ENCODE peak calls at places on chromosomes 3 and 15, in seven cellular contexts. One of them, this sample, is unnamed.

GRCh38 chr3:41120461-41120860 is 78.8 kb upstream of the CTNNB1 start:
- DNase-seq in transverse colon: no peak
- DNase-seq in lung: no peak
- DNase-seq in lower leg skin: no peak
- DNase-seq in SK-N-SH: no peak
- DNase-seq in CD4-positive, alpha-beta T cell: no peak
- DNase-seq in A549: no peak
- DNase-seq in this sample: no peak

GRCh38 chr3:79729096-79729495 is 38.7 kb downstream of the ROBO1 start:
- DNase-seq in SK-N-SH: peak
- DNase-seq in transverse colon: no peak
- DNase-seq in CD4-positive, alpha-beta T cell: no peak
- DNase-seq in lower leg skin: no peak
- DNase-seq in lung: no peak
- DNase-seq in A549: no peak
- DNase-seq in this sample: no peak

GRCh38 chr15:44289352-44289790 is 852 bp downstream of the GOLM2 start:
- DNase-seq in lower leg skin: peak
- DNase-seq in CD4-positive, alpha-beta T cell: no peak
- DNase-seq in transverse colon: no peak
- DNase-seq in SK-N-SH: no peak
- DNase-seq in A549: no peak
- DNase-seq in lung: no peak
- DNase-seq in this sample: no peak

GRCh38 chr3:4864503-4864902 is 114.7 kb upstream of the BHLHE40 start:
- DNase-seq in A549: no peak
- DNase-seq in lower leg skin: no peak
- DNase-seq in lung: no peak
- DNase-seq in CD4-positive, alpha-beta T cell: no peak
- DNase-seq in transverse colon: no peak
- DNase-seq in SK-N-SH: no peak
- DNase-seq in this sample: no peak

GRCh38 chr15:80241508-80241907 is 10.5 kb downstream of the CTXND1 start:
- DNase-seq in transverse colon: no peak
- DNase-seq in lower leg skin: no peak
- DNase-seq in lung: peak
- DNase-seq in A549: no peak
- DNase-seq in SK-N-SH: no peak
- DNase-seq in CD4-positive, alpha-beta T cell: no peak
- DNase-seq in this sample: no peak

GRCh38 chr15:42139596-42139995 is 16.8 kb downstream of the PLA2G4F start:
- DNase-seq in lower leg skin: no peak
- DNase-seq in SK-N-SH: no peak
- DNase-seq in transverse colon: peak
- DNase-seq in CD4-positive, alpha-beta T cell: peak
- DNase-seq in lung: no peak
- DNase-seq in A549: no peak
- DNase-seq in this sample: no peak

GRCh38 chr3:13451301-13451673 is 28.8 kb upstream of the HDAC11 start:
- DNase-seq in transverse colon: peak
- DNase-seq in CD4-positive, alpha-beta T cell: no peak
- DNase-seq in SK-N-SH: no peak
- DNase-seq in lower leg skin: no peak
- DNase-seq in lung: no peak
- DNase-seq in A549: peak
- DNase-seq in this sample: no peak

GRCh38 chr3:108472011-108472591 is 38.3 kb downstream of the MYH15 start:
- DNase-seq in lower leg skin: no peak
- DNase-seq in SK-N-SH: peak
- DNase-seq in CD4-positive, alpha-beta T cell: no peak
- DNase-seq in transverse colon: no peak
- DNase-seq in A549: peak
- DNase-seq in lung: no peak
- DNase-seq in this sample: no peak

GRCh38 chr15:80396094-80396493 is 8.1 kb upstream of the ARNT2 start:
- DNase-seq in transverse colon: no peak
- DNase-seq in SK-N-SH: no peak
- DNase-seq in lower leg skin: no peak
- DNase-seq in lung: no peak
- DNase-seq in A549: no peak
- DNase-seq in CD4-positive, alpha-beta T cell: no peak
- DNase-seq in this sample: no peak

GRCh38 chr3:82355228-82355627 is 593.8 kb upstream of the GBE1 start:
- DNase-seq in SK-N-SH: no peak
- DNase-seq in lung: no peak
- DNase-seq in CD4-positive, alpha-beta T cell: no peak
- DNase-seq in transverse colon: no peak
- DNase-seq in A549: no peak
- DNase-seq in lower leg skin: no peak
- DNase-seq in this sample: no peak

GRCh38 chr3:37301980-37302379 is 127.6 kb upstream of the LRRFIP2 start:
- DNase-seq in CD4-positive, alpha-beta T cell: no peak
- DNase-seq in transverse colon: no peak
- DNase-seq in lung: no peak
- DNase-seq in lower leg skin: no peak
- DNase-seq in A549: no peak
- DNase-seq in SK-N-SH: no peak
- DNase-seq in this sample: no peak

GRCh38 chr3:182682263-182683229 is 110.8 kb upstream of the ATP11B start:
- DNase-seq in A549: peak
- DNase-seq in lower leg skin: no peak
- DNase-seq in lung: no peak
- DNase-seq in CD4-positive, alpha-beta T cell: peak
- DNase-seq in transverse colon: peak
- DNase-seq in SK-N-SH: peak
- DNase-seq in this sample: peak

GRCh38 chr15:74642724-74643367 is 27.2 kb downstream of the CLK3 start:
- DNase-seq in CD4-positive, alpha-beta T cell: no peak
- DNase-seq in transverse colon: peak
- DNase-seq in A549: no peak
- DNase-seq in SK-N-SH: no peak
- DNase-seq in lower leg skin: no peak
- DNase-seq in lung: no peak
- DNase-seq in this sample: no peak

GRCh38 chr15:75727851-75728715 is 15.4 kb upstream of the CSPG4 start:
- DNase-seq in CD4-positive, alpha-beta T cell: peak
- DNase-seq in SK-N-SH: peak
- DNase-seq in lung: peak
- DNase-seq in lower leg skin: no peak
- DNase-seq in transverse colon: peak
- DNase-seq in A549: peak
- DNase-seq in this sample: peak

GRCh38 chr3:126524429-126524988 is 554 bp downstream of the CHST13 start:
- DNase-seq in lung: no peak
- DNase-seq in lower leg skin: no peak
- DNase-seq in transverse colon: peak
- DNase-seq in A549: no peak
- DNase-seq in SK-N-SH: peak
- DNase-seq in CD4-positive, alpha-beta T cell: no peak
- DNase-seq in this sample: no peak

DNA sequence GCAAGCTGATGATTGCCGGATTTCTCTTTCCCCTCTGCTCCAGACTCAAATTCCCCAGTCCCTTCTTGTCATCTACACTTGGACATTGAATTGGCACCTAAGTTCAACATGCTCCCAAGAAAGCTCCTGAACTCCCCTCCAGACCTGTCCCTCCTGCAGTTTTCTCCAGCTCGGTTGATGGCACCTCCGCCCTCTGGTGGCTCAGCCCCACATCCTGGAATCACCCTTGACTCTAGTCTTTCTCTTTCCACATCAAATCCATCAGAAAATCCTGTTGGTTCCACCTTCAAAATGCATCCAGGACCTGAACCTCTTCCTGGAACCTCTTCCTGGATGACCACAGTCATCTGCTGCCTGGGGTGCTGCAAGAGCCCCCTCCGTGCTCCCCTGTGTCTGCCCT is 60.1 kb downstream of the RASGRF1 start:
- DNase-seq in lower leg skin: no peak
- DNase-seq in CD4-positive, alpha-beta T cell: no peak
- DNase-seq in A549: no peak
- DNase-seq in transverse colon: no peak
- DNase-seq in lung: no peak
- DNase-seq in SK-N-SH: no peak
- DNase-seq in this sample: no peak
- TF ChIP-seq CTCF in lower leg skin: no peak
- TF ChIP-seq CTCF in CD4-positive, alpha-beta T cell: no peak
- TF ChIP-seq CTCF in A549: no peak
- TF ChIP-seq CTCF in transverse colon: no peak
- TF ChIP-seq CTCF in lung: no peak
- TF ChIP-seq CTCF in SK-N-SH: no peak
- TF ChIP-seq CTCF in this sample: no peak

DNA sequence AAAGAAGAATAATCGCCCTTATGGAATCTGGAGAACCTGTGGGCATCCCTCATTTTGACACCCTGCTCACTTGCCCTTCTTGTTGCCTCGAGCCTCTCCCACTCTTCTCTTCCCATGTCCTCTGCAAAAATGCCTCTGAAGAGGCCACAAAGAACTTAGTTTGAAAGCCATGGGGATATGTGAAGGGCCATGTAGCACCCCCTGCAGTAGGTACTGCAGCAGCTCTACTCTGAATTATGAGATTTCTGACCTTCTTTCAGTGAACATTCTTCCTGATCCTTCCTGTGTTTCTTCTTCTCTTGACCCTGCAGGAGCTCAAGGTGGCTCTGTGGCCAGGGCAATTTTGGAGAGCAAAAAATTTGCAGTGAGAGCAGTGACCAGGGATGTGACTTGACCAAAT is 30.4 kb upstream of the TRA2B start:
- DNase-seq in CD4-positive, alpha-beta T cell: no peak
- DNase-seq in transverse colon: no peak
- DNase-seq in lower leg skin: no peak
- DNase-seq in lung: no peak
- DNase-seq in A549: no peak
- DNase-seq in SK-N-SH: no peak
- DNase-seq in this sample: no peak
- TF ChIP-seq CTCF in CD4-positive, alpha-beta T cell: no peak
- TF ChIP-seq CTCF in transverse colon: no peak
- TF ChIP-seq CTCF in lower leg skin: no peak
- TF ChIP-seq CTCF in lung: no peak
- TF ChIP-seq CTCF in A549: no peak
- TF ChIP-seq CTCF in SK-N-SH: no peak
- TF ChIP-seq CTCF in this sample: no peak

DNA sequence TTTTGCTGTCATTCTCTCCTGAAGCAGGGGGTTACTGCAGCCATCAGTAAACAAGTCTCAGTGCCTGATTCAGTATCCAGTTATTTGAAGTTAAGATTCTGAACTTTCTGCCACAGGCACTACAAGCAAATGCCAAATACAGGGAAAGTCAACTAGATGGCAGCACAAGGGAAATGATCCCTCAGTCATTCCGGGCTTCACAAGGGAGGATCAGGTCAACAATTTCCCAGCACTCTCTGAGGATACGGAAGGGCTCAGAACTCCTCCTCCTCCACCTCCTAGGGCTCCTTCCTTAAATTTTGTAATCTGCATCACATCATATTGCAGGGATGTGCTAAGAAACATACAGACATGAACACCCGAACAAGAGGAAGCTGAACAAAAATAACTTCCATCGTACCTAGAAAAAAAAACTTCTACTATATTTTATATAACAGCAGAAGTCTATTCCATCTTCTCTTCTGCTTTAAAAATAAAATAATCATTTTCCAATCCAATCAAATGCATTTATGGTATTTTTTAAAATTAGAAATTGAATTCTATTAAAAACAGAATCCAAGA is 187.1 kb downstream of the FMN1 start:
- DNase-seq in A549: peak
- DNase-seq in CD4-positive, alpha-beta T cell: no peak
- DNase-seq in SK-N-SH: no peak
- DNase-seq in lower leg skin: no peak
- DNase-seq in lung: no peak
- DNase-seq in transverse colon: no peak
- DNase-seq in this sample: no peak
- TF ChIP-seq CTCF in A549: peak
- TF ChIP-seq CTCF in CD4-positive, alpha-beta T cell: no peak
- TF ChIP-seq CTCF in SK-N-SH: peak
- TF ChIP-seq CTCF in lower leg skin: no peak
- TF ChIP-seq CTCF in lung: no peak
- TF ChIP-seq CTCF in transverse colon: no peak
- TF ChIP-seq CTCF in this sample: no peak

DNA sequence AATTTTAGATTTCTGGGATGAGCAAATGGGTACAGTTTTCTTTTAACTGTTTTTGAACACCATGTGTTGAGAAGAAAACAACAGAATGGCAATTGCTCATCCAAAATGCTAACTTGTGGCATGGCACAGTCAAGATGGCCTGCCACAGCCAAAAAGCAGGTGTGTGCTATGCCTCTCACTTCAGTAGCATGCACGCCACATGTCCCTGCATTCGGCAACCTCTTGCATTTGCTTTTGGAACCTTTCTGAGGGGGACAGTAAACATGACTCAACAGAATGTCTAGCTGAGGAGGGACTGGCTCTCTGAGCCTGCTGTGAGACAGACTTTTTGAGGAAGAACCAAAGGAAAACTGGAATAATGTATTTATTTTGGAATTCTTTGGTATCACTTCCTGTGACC is 138.5 kb downstream of the TIGIT start:
- DNase-seq in lung: no peak
- DNase-seq in A549: no peak
- DNase-seq in CD4-positive, alpha-beta T cell: no peak
- DNase-seq in lower leg skin: no peak
- DNase-seq in transverse colon: no peak
- DNase-seq in SK-N-SH: no peak
- DNase-seq in this sample: no peak
- TF ChIP-seq CTCF in lung: no peak
- TF ChIP-seq CTCF in A549: no peak
- TF ChIP-seq CTCF in CD4-positive, alpha-beta T cell: no peak
- TF ChIP-seq CTCF in lower leg skin: no peak
- TF ChIP-seq CTCF in transverse colon: no peak
- TF ChIP-seq CTCF in SK-N-SH: no peak
- TF ChIP-seq CTCF in this sample: no peak

DNA sequence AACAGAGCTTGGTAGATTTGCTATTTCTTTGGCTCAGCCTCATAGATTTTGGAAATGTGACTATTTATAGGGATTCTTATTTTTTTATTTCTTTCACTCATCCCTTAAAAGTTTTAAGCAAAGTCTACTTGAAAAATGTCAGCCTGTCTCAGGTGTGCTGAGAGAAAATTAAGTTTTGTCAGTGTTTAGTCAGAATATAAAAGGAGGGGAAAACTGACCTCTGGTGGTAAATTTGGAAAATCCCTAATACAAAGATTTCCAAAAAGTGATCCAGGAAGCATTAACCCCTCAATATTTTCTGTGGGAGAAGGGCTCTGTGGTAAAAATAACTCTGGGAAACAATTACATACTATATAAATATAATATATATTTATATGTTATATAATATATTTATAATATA is 41.0 kb upstream of the FRMD4B start:
- DNase-seq in CD4-positive, alpha-beta T cell: no peak
- DNase-seq in A549: no peak
- DNase-seq in transverse colon: no peak
- DNase-seq in SK-N-SH: no peak
- DNase-seq in lung: no peak
- DNase-seq in lower leg skin: no peak
- DNase-seq in this sample: no peak
- TF ChIP-seq CTCF in CD4-positive, alpha-beta T cell: no peak
- TF ChIP-seq CTCF in A549: peak
- TF ChIP-seq CTCF in transverse colon: no peak
- TF ChIP-seq CTCF in SK-N-SH: peak
- TF ChIP-seq CTCF in lung: no peak
- TF ChIP-seq CTCF in lower leg skin: no peak
- TF ChIP-seq CTCF in this sample: no peak